ENCODE peak calls at places on chromosome 19, in seven cellular contexts. X is coronary artery, M is hypothalamus, P is activated gamma-delta T cell treated with Interleukin-2 at 50 U/mL for 16 hours, E is RWPE1, O is AG09319, F is NCI-H2029 treated with DMSO at 0.1 percent for 48 hours. S is an unnamed sample.

GRCh38 chr19:16154557-16154956 is 11.1 kb downstream of the HSH2D start:
- DNase-seq in X (no peak), M (no peak), P (no peak), E (no peak), O (no peak), F (no peak), S (no peak)

GRCh38 chr19:4338441-4339350 is at the start of gene STAP2:
- DNase-seq in X (no peak), M (no peak), P (no peak), E (peak), O (no peak), F (peak), S (peak)

GRCh38 chr19:11130824-11131455 is 24.6 kb downstream of the SPC24 start:
- DNase-seq in X (peak), M (no peak), P (peak), E (peak), O (no peak), F (peak), S (peak)

GRCh38 chr19:51027873-51028272 is 1.5 kb upstream of the KLK11 start:
- DNase-seq in X (no peak), M (no peak), P (no peak), E (no peak), O (no peak), F (peak), S (no peak)

GRCh38 chr19:51681286-51681956 is 11.7 kb upstream of the SPACA6 start:
- DNase-seq in X (no peak), M (no peak), P (no peak), E (no peak), O (no peak), F (no peak), S (no peak)

GRCh38 chr19:34503546-34504272 is 22.2 kb downstream of the WTIP start:
- DNase-seq in X (no peak), M (no peak), P (no peak), E (no peak), O (no peak), F (no peak), S (no peak)

GRCh38 chr19:34017024-34017423 is 155.3 kb upstream of the LSM14A start:
- DNase-seq in X (no peak), M (no peak), P (no peak), E (no peak), O (no peak), F (no peak), S (no peak)

GRCh38 chr19:33280351-33280921 is 21.9 kb downstream of the CEBPA start:
- DNase-seq in X (no peak), M (no peak), P (no peak), E (no peak), O (no peak), F (no peak), S (no peak)

GRCh38 chr19:2507109-2507508 is 31.2 kb downstream of the GADD45B start:
- DNase-seq in X (no peak), M (no peak), P (peak), E (no peak), O (no peak), F (peak), S (peak)

GRCh38 chr19:6234527-6234926 is 45.2 kb downstream of the MLLT1 start:
- DNase-seq in X (no peak), M (no peak), P (no peak), E (no peak), O (no peak), F (no peak), S (no peak)

S was measured in small intestine.